ENCODE peak calls at places on chromosomes 1 and 21, in five cellular contexts. One of them, this sample, is unnamed.

GRCh38 chr1:205971082-205971481 is 27.8 kb upstream of the SLC26A9 start:
- DNase-seq in neural progenitor cell: no peak
- DNase-seq in PC-3: no peak
- DNase-seq in HCT116: no peak
- DNase-seq in hepatocyte: no peak
- DNase-seq in this sample: no peak

GRCh38 chr1:114828251-114828650 is 26.4 kb upstream of the SYCP1 start:
- DNase-seq in neural progenitor cell: no peak
- DNase-seq in PC-3: peak; percentile 46
- DNase-seq in HCT116: no peak
- DNase-seq in hepatocyte: no peak
- DNase-seq in this sample: peak; percentile 23

GRCh38 chr1:76109404-76109803 is 34.9 kb downstream of the ST6GALNAC3 start:
- DNase-seq in neural progenitor cell: no peak
- DNase-seq in PC-3: no peak
- DNase-seq in HCT116: no peak
- DNase-seq in hepatocyte: no peak
- DNase-seq in this sample: no peak

GRCh38 chr1:29752141-29752540 is 515.8 kb downstream of the PTPRU start:
- DNase-seq in neural progenitor cell: peak; percentile 78
- DNase-seq in PC-3: peak; percentile 7
- DNase-seq in HCT116: no peak
- DNase-seq in hepatocyte: peak; percentile 22
- DNase-seq in this sample: no peak

GRCh38 chr1:55310517-55310927 is 95.4 kb upstream of the USP24 start:
- DNase-seq in neural progenitor cell: no peak
- DNase-seq in PC-3: peak; percentile 96
- DNase-seq in HCT116: no peak
- DNase-seq in hepatocyte: peak; percentile 51
- DNase-seq in this sample: peak; percentile 96

GRCh38 chr1:226912587-226913176 is 27.4 kb upstream of the COQ8A start:
- DNase-seq in neural progenitor cell: peak; percentile 73
- DNase-seq in PC-3: peak; percentile 60
- DNase-seq in HCT116: no peak
- DNase-seq in hepatocyte: peak; percentile 80
- DNase-seq in this sample: peak; percentile 15

GRCh38 chr1:85550784-85551516 is 29.6 kb upstream of the CCN1 start:
- DNase-seq in neural progenitor cell: no peak
- DNase-seq in PC-3: peak; percentile 97
- DNase-seq in HCT116: no peak
- DNase-seq in hepatocyte: peak; percentile 42
- DNase-seq in this sample: peak; percentile 78

GRCh38 chr1:8782001-8782620 is 35.3 kb downstream of the RERE start:
- DNase-seq in neural progenitor cell: no peak
- DNase-seq in PC-3: no peak
- DNase-seq in HCT116: no peak
- DNase-seq in hepatocyte: peak; percentile 8
- DNase-seq in this sample: no peak

GRCh38 chr1:119286587-119287181 is 81.9 kb upstream of the HAO2 start:
- DNase-seq in neural progenitor cell: peak; percentile 75
- DNase-seq in PC-3: peak; percentile 74
- DNase-seq in HCT116: peak; percentile 31
- DNase-seq in hepatocyte: peak; percentile 75
- DNase-seq in this sample: peak; percentile 63

GRCh38 chr1:208187499-208188041 is 56.6 kb downstream of the PLXNA2 start:
- DNase-seq in neural progenitor cell: no peak
- DNase-seq in PC-3: peak; percentile 32
- DNase-seq in HCT116: no peak
- DNase-seq in hepatocyte: no peak
- DNase-seq in this sample: no peak

GRCh38 chr1:91929246-91929645 is 20.0 kb upstream of the BRDT start:
- DNase-seq in neural progenitor cell: peak; percentile 15
- DNase-seq in PC-3: no peak
- DNase-seq in HCT116: no peak
- DNase-seq in hepatocyte: peak; percentile 14
- DNase-seq in this sample: peak; percentile 6

GRCh38 chr21:25107708-25108107 is 499.6 kb downstream of the MRPL39 start:
- DNase-seq in neural progenitor cell: no peak
- DNase-seq in PC-3: peak; percentile 73
- DNase-seq in HCT116: no peak
- DNase-seq in hepatocyte: no peak
- DNase-seq in this sample: peak; percentile 61

GRCh38 chr1:246476771-246477170 is 30.3 kb downstream of the SMYD3 start:
- DNase-seq in neural progenitor cell: no peak
- DNase-seq in PC-3: no peak
- DNase-seq in HCT116: no peak
- DNase-seq in hepatocyte: no peak
- DNase-seq in this sample: peak; percentile 18

GRCh38 chr1:222387020-222387816 is 160.7 kb downstream of the HHIPL2 start:
- DNase-seq in neural progenitor cell: peak; percentile 72
- DNase-seq in PC-3: peak; percentile 42
- DNase-seq in HCT116: peak; percentile 16
- DNase-seq in hepatocyte: peak; percentile 8
- DNase-seq in this sample: peak; percentile 14
- TF ChIP-seq EZH2phosphoT487 in neural progenitor cell: no peak
- TF ChIP-seq EZH2phosphoT487 in PC-3: no peak
- TF ChIP-seq EZH2phosphoT487 in HCT116: no peak
- TF ChIP-seq EZH2phosphoT487 in hepatocyte: no peak
- TF ChIP-seq EZH2phosphoT487 in this sample: no peak

DNA sequence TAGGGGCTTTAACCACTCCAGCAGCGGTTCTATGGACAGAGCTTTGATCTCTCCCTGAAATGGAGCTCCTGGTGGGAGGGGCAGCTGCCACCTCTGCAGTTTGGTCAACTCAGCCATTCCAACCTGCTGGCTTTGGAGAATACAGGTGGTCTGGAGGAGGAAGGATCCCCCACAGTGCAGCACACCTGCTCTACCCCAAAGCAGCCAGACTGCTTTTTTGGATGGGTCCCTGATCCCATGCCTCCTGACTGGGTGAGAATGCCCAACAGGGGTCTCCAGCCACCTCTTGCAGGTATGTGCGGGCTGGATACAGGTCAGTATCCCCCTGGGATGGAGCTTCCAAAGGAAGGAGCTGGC is 53.9 kb downstream of the TPTE start:
- DNase-seq in neural progenitor cell: no peak
- DNase-seq in PC-3: no peak
- DNase-seq in HCT116: no peak
- DNase-seq in hepatocyte: no peak
- DNase-seq in this sample: no peak
- H3K9me3 ChIP-seq in neural progenitor cell: peaks cover 87% of the 10 kb centered on the region
- H3K9me3 ChIP-seq in PC-3: peaks cover 36% of the 10 kb centered on the region
- H3K9me3 ChIP-seq in HCT116: peaks cover 46% of the 10 kb centered on the region
- H3K9me3 ChIP-seq in hepatocyte: peaks cover 38% of the 10 kb centered on the region
- H3K9me3 ChIP-seq in this sample: peaks cover 4% of the 10 kb centered on the region

GRCh38 chr1:115828101-115829022 is 12.6 kb downstream of the NHLH2 start:
- DNase-seq in neural progenitor cell: peak; percentile 78
- DNase-seq in PC-3: no peak
- DNase-seq in HCT116: no peak
- DNase-seq in hepatocyte: peak; percentile 59
- DNase-seq in this sample: peak; percentile 34
- TF ChIP-seq EZH2 in neural progenitor cell: peak; percentile 52
- TF ChIP-seq EZH2 in PC-3: no peak
- TF ChIP-seq EZH2 in HCT116: no peak
- TF ChIP-seq EZH2 in hepatocyte: peak; percentile 50
- TF ChIP-seq EZH2 in this sample: no peak

GRCh38 chr1:60251426-60251825 is 177.9 kb upstream of the C1orf87 start:
- DNase-seq in neural progenitor cell: no peak
- DNase-seq in PC-3: no peak
- DNase-seq in HCT116: no peak
- DNase-seq in hepatocyte: no peak
- DNase-seq in this sample: no peak

GRCh38 chr1:60255565-60255964 is 182.0 kb upstream of the C1orf87 start:
- DNase-seq in neural progenitor cell: no peak
- DNase-seq in PC-3: peak; percentile 60
- DNase-seq in HCT116: no peak
- DNase-seq in hepatocyte: no peak
- DNase-seq in this sample: peak; percentile 42
- TF ChIP-seq EZH2phosphoT487 in neural progenitor cell: no peak
- TF ChIP-seq EZH2phosphoT487 in PC-3: no peak
- TF ChIP-seq EZH2phosphoT487 in HCT116: no peak
- TF ChIP-seq EZH2phosphoT487 in hepatocyte: no peak
- TF ChIP-seq EZH2phosphoT487 in this sample: no peak

DNA sequence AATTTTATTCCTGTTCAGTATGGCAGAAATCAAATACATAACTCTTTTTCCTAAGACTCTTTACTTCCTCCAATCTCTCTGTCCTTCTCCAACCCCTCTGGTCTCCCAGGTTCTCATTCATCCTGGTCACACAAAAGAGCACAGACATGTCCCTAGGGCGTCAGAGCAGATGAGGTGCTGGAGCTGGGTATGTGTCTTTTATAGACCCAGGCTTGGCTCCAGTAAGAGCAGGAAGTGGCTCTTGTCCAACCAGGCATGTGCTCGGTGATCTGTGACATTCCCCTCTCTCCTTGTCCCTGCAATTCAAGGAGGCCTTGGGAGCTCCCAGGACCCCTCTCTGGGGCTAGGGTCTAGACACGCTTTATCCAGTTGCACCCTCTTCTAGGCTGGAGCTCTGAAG is 18.0 kb upstream of the LCE2D start:
- DNase-seq in neural progenitor cell: no peak
- DNase-seq in PC-3: no peak
- DNase-seq in HCT116: no peak
- DNase-seq in hepatocyte: no peak
- DNase-seq in this sample: no peak
- H3K9me3 ChIP-seq in neural progenitor cell: peaks cover 37% of the 10 kb centered on the region
- H3K9me3 ChIP-seq in PC-3: no peaks in the 10 kb centered on the region
- H3K9me3 ChIP-seq in HCT116: no peaks in the 10 kb centered on the region
- H3K9me3 ChIP-seq in hepatocyte: no peaks in the 10 kb centered on the region
- H3K9me3 ChIP-seq in this sample: no peaks in the 10 kb centered on the region

DNA sequence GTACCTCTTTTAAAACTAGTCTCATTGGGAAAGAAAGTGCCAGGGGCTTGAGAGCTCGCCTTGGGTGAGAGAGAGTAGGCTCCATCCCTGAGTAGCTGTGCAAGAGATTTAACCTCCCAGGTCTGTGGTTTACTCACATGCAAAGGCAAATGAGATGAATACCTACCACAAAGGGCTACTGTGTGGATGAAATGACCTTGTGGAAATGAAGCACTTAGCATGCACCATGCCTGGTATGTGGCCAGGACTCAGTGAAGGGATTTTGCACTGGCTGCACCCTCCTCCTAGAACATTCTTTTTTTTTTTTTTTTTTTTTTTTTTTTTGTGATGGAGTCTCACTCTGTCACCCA is 120.3 kb downstream of the PROX1 start:
- DNase-seq in neural progenitor cell: no peak
- DNase-seq in PC-3: no peak
- DNase-seq in HCT116: no peak
- DNase-seq in hepatocyte: no peak
- DNase-seq in this sample: no peak
- TF ChIP-seq EZH2 in neural progenitor cell: no peak
- TF ChIP-seq EZH2 in PC-3: no peak
- TF ChIP-seq EZH2 in HCT116: no peak
- TF ChIP-seq EZH2 in hepatocyte: no peak
- TF ChIP-seq EZH2 in this sample: no peak

GRCh38 chr21:37208056-37208705 is 59.0 kb downstream of the VPS26C start:
- DNase-seq in neural progenitor cell: no peak
- DNase-seq in PC-3: no peak
- DNase-seq in HCT116: no peak
- DNase-seq in hepatocyte: no peak
- DNase-seq in this sample: peak; percentile 63

GRCh38 chr21:37210017-37210593 is 57.0 kb downstream of the VPS26C start:
- DNase-seq in neural progenitor cell: no peak
- DNase-seq in PC-3: no peak
- DNase-seq in HCT116: no peak
- DNase-seq in hepatocyte: no peak
- DNase-seq in this sample: no peak

GRCh38 chr21:37210799-37211198 is 56.3 kb downstream of the VPS26C start:
- DNase-seq in neural progenitor cell: no peak
- DNase-seq in PC-3: no peak
- DNase-seq in HCT116: no peak
- DNase-seq in hepatocyte: no peak
- DNase-seq in this sample: no peak

GRCh38 chr21:37207441-37208009 is 59.6 kb downstream of the VPS26C start:
- DNase-seq in neural progenitor cell: no peak
- DNase-seq in PC-3: peak; percentile 47
- DNase-seq in HCT116: peak; percentile 59
- DNase-seq in hepatocyte: no peak
- DNase-seq in this sample: peak; percentile 77

GRCh38 chr21:37208741-37209225 is 58.4 kb downstream of the VPS26C start:
- DNase-seq in neural progenitor cell: no peak
- DNase-seq in PC-3: no peak
- DNase-seq in HCT116: no peak
- DNase-seq in hepatocyte: no peak
- DNase-seq in this sample: no peak
- TF ChIP-seq EZH2phosphoT487 in neural progenitor cell: no peak
- TF ChIP-seq EZH2phosphoT487 in PC-3: no peak
- TF ChIP-seq EZH2phosphoT487 in HCT116: no peak
- TF ChIP-seq EZH2phosphoT487 in hepatocyte: no peak
- TF ChIP-seq EZH2phosphoT487 in this sample: no peak

GRCh38 chr1:2816786-2817185 is 15.3 kb upstream of the TTC34 start:
- DNase-seq in neural progenitor cell: no peak
- DNase-seq in PC-3: no peak
- DNase-seq in HCT116: no peak
- DNase-seq in hepatocyte: no peak
- DNase-seq in this sample: no peak

GRCh38 chr1:2812939-2813653 is 11.6 kb upstream of the TTC34 start:
- DNase-seq in neural progenitor cell: no peak
- DNase-seq in PC-3: no peak
- DNase-seq in HCT116: no peak
- DNase-seq in hepatocyte: no peak
- DNase-seq in this sample: no peak

GRCh38 chr1:2815551-2815950 is 14.1 kb upstream of the TTC34 start:
- DNase-seq in neural progenitor cell: no peak
- DNase-seq in PC-3: no peak
- DNase-seq in HCT116: no peak
- DNase-seq in hepatocyte: no peak
- DNase-seq in this sample: no peak

GRCh38 chr1:2812136-2812535 is 10.6 kb upstream of the TTC34 start:
- DNase-seq in neural progenitor cell: no peak
- DNase-seq in PC-3: no peak
- DNase-seq in HCT116: no peak
- DNase-seq in hepatocyte: no peak
- DNase-seq in this sample: no peak

GRCh38 chr1:2814511-2815075 is 13.1 kb upstream of the TTC34 start:
- DNase-seq in neural progenitor cell: no peak
- DNase-seq in PC-3: no peak
- DNase-seq in HCT116: no peak
- DNase-seq in hepatocyte: no peak
- DNase-seq in this sample: no peak
- H3K9me3 ChIP-seq in neural progenitor cell: no peaks in the 10 kb centered on the region
- H3K9me3 ChIP-seq in PC-3: no peaks in the 10 kb centered on the region
- H3K9me3 ChIP-seq in HCT116: peaks cover 3% of the 10 kb centered on the region
- H3K9me3 ChIP-seq in hepatocyte: no peaks in the 10 kb centered on the region
- H3K9me3 ChIP-seq in this sample: no peaks in the 10 kb centered on the region

This sample was measured in GM23248.